ENCODE peak calls at places on chromosomes 3 and 15, in five cellular contexts. B is IMR-90, M is astrocyte of the spinal cord, T is HCT116, J is brain microvascular endothelial cell. U is an unnamed sample.

GRCh38 chr3:168094580-168094876 is 1.2 kb downstream of the GOLIM4 start:
- DNase-seq in B (no peak), M (no peak), T (no peak), J (no peak), U (no peak)

GRCh38 chr15:57388199-57388863 is 12.0 kb downstream of the CGNL1 start:
- DNase-seq in B (no peak), M (no peak), T (no peak), J (no peak), U (no peak)

GRCh38 chr3:108102420-108103039 is 11.7 kb upstream of the CD47 start:
- DNase-seq in B (no peak), M (no peak), T (no peak), J (no peak), U (no peak)

GRCh38 chr3:72177075-72178050 is 392.4 kb upstream of the PROK2 start:
- DNase-seq in B (peak), M (peak), T (no peak), J (peak), U (no peak)

GRCh38 chr15:65204931-65205655 is 6.2 kb downstream of the CILP start:
- DNase-seq in B (no peak), M (no peak), T (no peak), J (no peak), U (no peak)

GRCh38 chr3:161800985-161801559 is 304.5 kb downstream of the OTOL1 start:
- DNase-seq in B (no peak), M (no peak), T (no peak), J (no peak), U (no peak)

GRCh38 chr3:194275231-194275671 is 75.9 kb downstream of the CPN2 start:
- DNase-seq in B (no peak), M (no peak), T (no peak), J (no peak), U (no peak)

GRCh38 chr15:75452364-75452967 is 976 bp upstream of the SIN3A start:
- DNase-seq in B (peak), M (peak), T (peak), J (peak), U (peak)

GRCh38 chr3:78163379-78163778 is 1123.5 kb downstream of the ROBO2 start:
- DNase-seq in B (no peak), M (peak), T (no peak), J (peak), U (no peak)

GRCh38 chr15:69403611-69404010 is 10.5 kb upstream of the KIF23 start:
- DNase-seq in B (peak), M (peak), T (no peak), J (peak), U (no peak)

GRCh38 chr3:126678691-126679317 is 23.9 kb upstream of the TXNRD3 start:
- DNase-seq in B (no peak), M (no peak), T (no peak), J (no peak), U (no peak)

GRCh38 chr3:9715127-9715526 is 11.5 kb downstream of the CPNE9 start:
- DNase-seq in B (no peak), M (no peak), T (peak), J (no peak), U (no peak)

GRCh38 chr3:59968510-59968909 is 918.7 kb upstream of the CFAP20DC start:
- DNase-seq in B (no peak), M (no peak), T (no peak), J (no peak), U (no peak)

GRCh38 chr3:190261740-190262139 is 60.5 kb downstream of the CLDN1 start:
- DNase-seq in B (peak), M (no peak), T (no peak), J (no peak), U (no peak)
- TF ChIP-seq CTCF in B (no peak), M (no peak), T (no peak), J (no peak), U (no peak)

GRCh38 chr15:28881170-28881569 is 4.6 kb upstream of the APBA2 start:
- DNase-seq in B (peak), M (peak), T (no peak), J (no peak), U (no peak)
- TF ChIP-seq CTCF in B (peak), M (peak), T (no peak), J (peak), U (no peak)

GRCh38 chr3:14915636-14916222 is 31.7 kb upstream of the NR2C2 start:
- DNase-seq in B (no peak), M (no peak), T (no peak), J (no peak), U (no peak)
- TF ChIP-seq CTCF in B (no peak), M (no peak), T (peak), J (peak), U (peak)

DNA sequence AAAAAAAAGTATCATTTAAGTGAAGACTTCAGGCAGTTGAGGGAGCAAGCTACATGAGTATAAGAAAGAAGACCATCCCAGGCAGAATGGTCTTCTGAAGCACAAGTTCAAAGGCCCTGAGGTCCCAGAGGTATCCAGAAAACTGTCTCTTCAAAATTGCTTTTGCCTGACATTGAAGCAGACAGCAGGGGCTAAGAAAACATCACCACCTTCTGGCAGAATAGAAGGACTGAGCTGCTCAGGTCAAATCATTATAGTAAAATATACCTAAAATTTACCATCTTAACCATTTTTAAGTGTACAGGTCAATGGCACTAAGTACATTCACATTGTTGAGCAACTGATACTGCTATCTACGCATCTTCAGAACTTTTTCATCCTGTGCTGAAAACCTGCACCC is 16.4 kb downstream of the GPR160 start:
- DNase-seq in B (no peak), M (no peak), T (no peak), J (no peak), U (no peak)
- TF ChIP-seq CTCF in B (peak), M (peak), T (peak), J (peak), U (peak)

DNA sequence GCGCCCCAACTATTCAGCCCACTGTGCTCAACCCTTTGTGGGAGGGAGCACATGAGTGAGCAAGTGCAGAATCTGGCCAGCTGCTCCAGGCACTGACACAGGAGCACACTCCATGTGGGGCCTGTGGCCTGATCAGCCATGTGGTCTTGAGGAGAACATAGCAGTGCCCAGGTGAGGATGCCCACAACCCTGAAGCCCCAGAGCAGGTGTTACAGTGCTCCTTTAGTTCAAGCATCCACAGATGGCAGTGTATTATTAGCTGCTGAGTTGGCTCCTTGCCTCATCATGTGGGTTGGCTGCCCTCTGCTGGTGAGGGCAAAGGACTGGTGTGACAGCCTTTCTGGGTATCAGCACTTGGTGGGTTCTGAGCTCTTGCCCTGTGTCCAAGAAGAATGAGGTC is 1588.2 kb downstream of the SI start:
- DNase-seq in B (no peak), M (peak), T (peak), J (peak), U (no peak)
- TF ChIP-seq CTCF in B (peak), M (peak), T (peak), J (peak), U (peak)

GRCh38 chr3:79847928-79848327 is 80.1 kb upstream of the ROBO1 start:
- DNase-seq in B (no peak), M (no peak), T (no peak), J (no peak), U (no peak)

GRCh38 chr3:79843180-79843579 is 75.4 kb upstream of the ROBO1 start:
- DNase-seq in B (no peak), M (peak), T (no peak), J (no peak), U (no peak)

GRCh38 chr3:79844176-79844575 is 76.4 kb upstream of the ROBO1 start:
- DNase-seq in B (no peak), M (peak), T (no peak), J (no peak), U (no peak)

GRCh38 chr3:79845546-79845945 is 77.7 kb upstream of the ROBO1 start:
- DNase-seq in B (no peak), M (peak), T (no peak), J (no peak), U (no peak)

DNA sequence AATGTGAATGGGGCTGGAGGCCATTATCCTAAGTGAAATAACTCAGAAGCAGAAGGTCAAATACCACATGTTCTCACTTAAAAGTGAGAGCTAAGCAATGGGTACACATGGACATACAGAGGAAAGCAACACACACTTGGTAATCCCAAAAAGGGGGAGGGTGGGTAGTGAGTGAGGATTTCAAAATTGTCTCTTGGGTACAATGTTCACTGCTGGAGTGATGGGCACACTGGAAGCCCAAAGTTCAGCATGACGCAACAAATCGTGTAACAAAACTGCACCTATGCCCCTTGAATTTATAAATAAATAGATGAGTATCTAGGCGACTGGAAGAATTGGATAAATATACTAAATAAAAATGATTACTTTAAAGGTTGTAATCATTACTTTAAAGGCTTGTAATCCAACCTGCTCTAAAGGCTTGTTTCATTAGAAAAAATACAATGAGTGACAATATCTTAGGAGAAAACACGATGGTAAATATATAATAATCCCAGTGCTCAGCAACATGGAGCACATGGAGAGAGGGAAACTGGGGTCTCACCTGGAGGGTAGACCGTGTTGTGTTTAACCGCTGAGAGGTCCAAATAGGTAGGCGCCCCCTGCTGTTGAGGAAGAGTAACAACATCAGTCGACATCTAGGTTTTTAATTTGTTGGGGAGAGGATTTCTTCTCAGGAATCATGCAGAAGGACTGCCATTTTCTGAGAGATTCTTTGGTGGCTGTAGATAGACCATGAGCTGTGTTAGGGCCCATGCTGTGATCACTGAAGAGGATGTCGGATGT is 78.5 kb upstream of the ROBO1 start:
- DNase-seq in B (no peak), M (no peak), T (no peak), J (no peak), U (no peak)
- TF ChIP-seq CTCF in B (peak), M (peak), T (peak), J (peak), U (peak)

GRCh38 chr3:89699771-89700170 is 592.4 kb downstream of the EPHA3 start:
- DNase-seq in B (no peak), M (no peak), T (no peak), J (no peak), U (no peak)
- TF ChIP-seq CTCF in B (no peak), M (no peak), T (no peak), J (no peak), U (no peak)

GRCh38 chr3:186421946-186422345 is 59.9 kb upstream of the DGKG start:
- DNase-seq in B (no peak), M (no peak), T (no peak), J (no peak), U (no peak)

GRCh38 chr3:186427627-186428026 is 65.6 kb upstream of the DGKG start:
- DNase-seq in B (peak), M (peak), T (no peak), J (peak), U (no peak)

DNA sequence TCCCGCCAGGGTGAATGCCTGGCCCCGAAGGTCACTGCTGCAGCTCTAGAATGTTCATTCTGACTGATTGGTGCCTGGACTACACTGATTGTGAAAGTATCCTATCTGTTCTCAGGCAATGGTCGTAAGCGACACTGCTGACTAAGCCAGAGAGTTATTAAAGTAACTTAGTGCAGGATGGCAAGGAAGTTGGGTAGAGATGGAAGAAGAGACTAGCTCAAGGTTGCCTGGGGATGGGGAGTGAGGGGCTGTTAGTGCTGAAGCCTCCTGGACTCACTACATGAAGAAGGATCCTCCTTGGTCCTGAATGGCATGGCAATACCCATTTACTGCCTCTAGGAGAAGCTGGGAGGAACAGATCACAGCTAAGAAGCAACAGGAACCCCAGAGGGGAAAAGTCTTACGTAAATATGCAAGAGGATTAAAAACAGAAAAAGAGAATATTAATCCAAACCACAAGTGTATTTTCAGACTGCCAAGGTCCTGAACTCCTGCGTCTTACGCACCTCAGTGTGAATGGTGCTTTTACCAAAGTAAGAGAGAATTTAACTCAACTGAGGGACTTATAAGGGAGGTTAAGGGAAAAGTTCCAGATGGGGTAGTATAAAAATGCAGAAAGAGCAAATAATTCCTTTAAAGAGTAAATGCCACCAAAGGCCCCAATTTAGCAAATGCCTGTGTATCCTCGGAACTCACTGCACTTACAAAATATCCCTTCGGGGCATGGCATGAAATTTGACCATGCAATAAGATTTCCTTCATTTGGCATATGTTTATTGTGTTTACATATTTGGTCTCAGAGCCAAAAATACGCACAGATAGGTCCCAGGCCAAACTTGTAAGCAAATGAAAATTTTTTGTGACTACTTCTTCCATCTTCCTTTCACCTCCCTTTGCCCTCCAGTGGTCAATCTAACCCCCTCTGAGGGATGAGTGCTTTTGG is 64.0 kb upstream of the DGKG start:
- DNase-seq in B (peak), M (peak), T (no peak), J (peak), U (no peak)
- TF ChIP-seq CTCF in B (peak), M (peak), T (peak), J (peak), U (peak)

GRCh38 chr3:188179006-188179966 is 25.3 kb downstream of the LPP start:
- DNase-seq in B (peak), M (peak), T (no peak), J (no peak), U (no peak)
- TF ChIP-seq CTCF in B (peak), M (peak), T (no peak), J (peak), U (no peak)

GRCh38 chr3:51535146-51536019 is 3.1 kb upstream of the RAD54L2 start:
- DNase-seq in B (no peak), M (no peak), T (no peak), J (no peak), U (no peak)

GRCh38 chr3:51539291-51539891 is 872 bp downstream of the RAD54L2 start:
- DNase-seq in B (peak), M (peak), T (no peak), J (peak), U (no peak)

GRCh38 chr3:51544011-51544775 is 5.7 kb downstream of the RAD54L2 start:
- DNase-seq in B (no peak), M (no peak), T (no peak), J (no peak), U (no peak)

GRCh38 chr3:51538115-51538458 is 432 bp upstream of the RAD54L2 start:
- DNase-seq in B (no peak), M (no peak), T (no peak), J (no peak), U (no peak)

DNA sequence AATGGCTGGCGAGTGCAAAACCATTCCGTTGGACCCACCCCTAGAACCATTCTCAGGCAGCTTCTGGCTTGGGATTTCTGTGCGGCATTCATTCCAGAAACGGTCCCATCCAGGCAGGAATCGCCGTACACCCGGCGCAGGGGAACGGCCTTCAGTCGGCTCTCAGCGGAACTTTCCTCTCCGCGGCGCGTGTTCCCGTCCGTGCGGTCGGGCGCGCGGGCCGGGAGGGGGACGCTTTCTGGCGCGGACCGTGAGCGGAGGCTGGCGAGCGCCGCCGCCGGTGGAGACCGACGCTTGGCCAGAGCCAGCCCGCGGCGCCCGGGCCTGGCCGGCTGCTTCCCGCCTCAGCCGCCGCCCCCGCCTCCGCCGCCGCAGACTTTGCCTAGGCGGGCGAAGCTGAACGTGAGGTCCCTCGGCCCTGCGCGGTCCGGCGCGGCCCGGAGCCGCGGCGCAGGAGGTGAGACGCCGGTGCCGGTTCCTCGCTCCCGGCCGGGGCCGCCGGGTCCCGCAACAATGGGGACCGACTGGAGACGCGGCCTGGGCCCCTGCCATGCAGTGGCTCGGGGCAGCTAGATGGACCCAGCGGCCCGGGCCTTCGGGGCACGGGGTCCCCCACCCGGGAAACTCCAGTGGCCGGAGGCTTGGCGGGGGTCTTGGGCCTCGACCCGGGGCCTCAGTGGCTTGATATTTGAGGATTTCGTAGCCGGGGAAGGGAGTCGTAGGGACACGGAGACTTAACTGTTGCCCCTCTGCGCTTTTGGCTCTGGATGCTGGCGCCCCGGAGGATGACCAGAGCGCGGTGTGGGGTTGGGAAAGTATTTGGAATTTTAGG is at the start of gene RAD54L2:
- DNase-seq in B (peak), M (peak), T (peak), J (peak), U (peak)
- TF ChIP-seq CTCF in B (peak), M (no peak), T (peak), J (no peak), U (peak)

U was measured in type B pancreatic cell.